ENCODE peak calls at places on chromosomes 13 and 19, in five cellular contexts. I, S, F, D and M are unnamed samples.

GRCh38 chr19:41424335-41425173 is 2.6 kb downstream of the B3GNT8 start:
- DNase-seq in I (no peak), S (no peak), F (no peak), D (no peak), M (no peak)

GRCh38 chr19:18697680-18698079 is 14.2 kb downstream of the CRTC1 start:
- DNase-seq in I (no peak), S (no peak), F (peak), D (no peak), M (peak)

GRCh38 chr13:23134542-23134941 is 46.2 kb upstream of the SGCG start:
- DNase-seq in I (no peak), S (no peak), F (no peak), D (no peak), M (no peak)

GRCh38 chr19:19627716-19628498 is at the start of gene LPAR2:
- DNase-seq in I (no peak), S (no peak), F (no peak), D (peak), M (peak)

GRCh38 chr13:94707400-94708021 is 4.8 kb downstream of the SOX21 start:
- DNase-seq in I (no peak), S (no peak), F (peak), D (peak), M (no peak)

GRCh38 chr13:109698779-109699178 is 87.6 kb downstream of the IRS2 start:
- DNase-seq in I (no peak), S (no peak), F (no peak), D (no peak), M (no peak)

GRCh38 chr13:85412448-85412847 is 386.8 kb downstream of the SLITRK6 start:
- DNase-seq in I (no peak), S (no peak), F (no peak), D (no peak), M (no peak)

GRCh38 chr13:37597477-37597876 is 1.1 kb downstream of the POSTN start:
- DNase-seq in I (no peak), S (no peak), F (no peak), D (no peak), M (no peak)

GRCh38 chr19:55472463-55472862 is 4.0 kb upstream of the ZNF628 start:
- DNase-seq in I (no peak), S (peak), F (no peak), D (no peak), M (no peak)

GRCh38 chr13:113846639-113847318 is 17.1 kb downstream of the GAS6 start:
- DNase-seq in I (no peak), S (no peak), F (no peak), D (no peak), M (no peak)

GRCh38 chr19:40605201-40605971 is 4.2 kb downstream of the LTBP4 start:
- DNase-seq in I (no peak), S (peak), F (peak), D (peak), M (peak)

GRCh38 chr19:6032827-6033226 is 54.9 kb upstream of the RANBP3 start:
- DNase-seq in I (no peak), S (no peak), F (no peak), D (no peak), M (no peak)

GRCh38 chr13:111187879-111188643 is 73.0 kb downstream of the ARHGEF7 start:
- DNase-seq in I (no peak), S (no peak), F (no peak), D (no peak), M (no peak)

GRCh38 chr19:5903054-5903501 is 512 bp downstream of the NDUFA11 start:
- DNase-seq in I (no peak), S (no peak), F (peak), D (no peak), M (no peak)

GRCh38 chr19:10061717-10062310 is 24.3 kb upstream of the SHFL start:
- DNase-seq in I (no peak), S (no peak), F (peak), D (no peak), M (peak)

GRCh38 chr13:113655358-113656014 is 2.5 kb downstream of the ATP4B start:
- DNase-seq in I (no peak), S (no peak), F (no peak), D (no peak), M (no peak)

GRCh38 chr19:53828531-53828930 is 4.4 kb upstream of the NLRP12 start:
- DNase-seq in I (no peak), S (no peak), F (no peak), D (no peak), M (no peak)

GRCh38 chr19:36215276-36216171 is 618 bp downstream of the ZNF146 start:
- DNase-seq in I (no peak), S (no peak), F (no peak), D (peak), M (no peak)

GRCh38 chr13:32211788-32212187 is 103.4 kb downstream of the ZAR1L start:
- DNase-seq in I (no peak), S (no peak), F (no peak), D (no peak), M (no peak)

GRCh38 chr13:32214073-32214472 is 101.1 kb downstream of the ZAR1L start:
- DNase-seq in I (no peak), S (no peak), F (no peak), D (no peak), M (no peak)

GRCh38 chr13:32210081-32210480 is 105.1 kb downstream of the ZAR1L start:
- DNase-seq in I (no peak), S (no peak), F (no peak), D (no peak), M (no peak)

GRCh38 chr13:32209670-32210069 is 105.5 kb downstream of the ZAR1L start:
- DNase-seq in I (no peak), S (no peak), F (no peak), D (no peak), M (no peak)

GRCh38 chr13:32212420-32212819 is 102.7 kb downstream of the ZAR1L start:
- DNase-seq in I (no peak), S (no peak), F (no peak), D (no peak), M (no peak)
- TF ChIP-seq JUND in I (no peak), S (no peak), F (no peak), D (no peak), M (no peak)

DNA sequence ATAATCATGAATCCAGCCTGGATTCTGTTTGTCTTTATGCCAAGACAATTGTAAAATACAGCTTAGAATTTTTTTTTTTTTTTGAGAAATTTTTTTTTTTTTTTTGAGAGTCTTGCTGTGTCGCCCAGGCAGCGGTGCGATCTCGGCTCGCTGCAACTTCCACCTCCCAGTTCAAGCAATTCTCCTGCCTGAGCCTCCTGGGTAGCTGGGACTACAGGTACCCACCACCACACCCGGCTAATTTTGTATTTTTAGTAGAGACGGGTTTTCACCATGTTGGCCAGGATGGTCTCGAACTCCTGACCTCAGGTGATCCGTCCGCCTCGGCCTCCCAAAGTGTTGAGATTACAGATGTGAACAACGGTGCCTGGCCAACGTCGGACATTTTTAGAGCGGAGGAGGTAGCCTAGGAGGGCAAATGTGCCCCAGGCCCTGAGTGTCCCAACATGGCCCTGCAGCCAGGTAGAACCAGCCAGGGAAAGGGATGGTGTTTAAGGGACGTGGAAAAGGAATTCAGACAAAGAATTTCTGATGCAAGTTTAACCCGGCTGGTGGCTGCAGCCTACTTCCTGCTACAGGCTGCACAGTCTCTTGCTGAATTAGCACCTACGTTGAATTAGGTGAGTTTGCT is 89.8 kb downstream of the GNG7 start:
- DNase-seq in I (no peak), S (no peak), F (no peak), D (no peak), M (no peak)
- TF ChIP-seq JUND in I (no peak), S (no peak), F (no peak), D (no peak), M (no peak)

DNA sequence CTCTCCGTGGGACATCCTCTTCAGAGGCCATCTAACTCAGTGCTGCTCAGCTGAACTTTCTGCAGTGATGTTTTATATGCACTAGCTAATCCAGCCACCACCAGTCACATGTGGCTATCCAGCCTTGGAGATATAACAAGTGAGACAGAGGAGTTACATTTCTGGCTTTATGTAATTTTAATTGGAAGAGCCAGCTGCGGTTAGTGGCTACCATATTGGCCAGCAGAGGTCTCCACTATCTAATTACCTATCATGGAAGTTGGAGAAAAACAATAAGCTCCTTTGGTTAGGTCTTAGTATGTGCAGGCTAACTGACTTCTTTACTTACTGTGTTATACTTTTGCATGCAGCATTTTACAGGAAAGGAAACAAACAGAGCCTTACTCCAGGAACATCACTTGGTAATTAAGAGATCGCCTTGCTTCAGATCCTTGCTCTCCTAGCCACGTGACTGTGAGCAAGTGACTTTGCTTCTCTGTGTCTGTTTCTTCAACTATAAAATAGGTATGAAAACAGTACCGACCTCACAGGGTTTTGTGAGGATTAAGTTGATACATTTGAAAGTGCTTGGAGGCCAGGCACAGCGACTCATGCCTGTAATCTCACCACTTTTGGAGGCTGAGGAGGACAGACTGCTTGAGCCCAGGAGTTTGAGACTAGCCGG is 1.6 kb upstream of the KLK10 start:
- DNase-seq in I (no peak), S (peak), F (peak), D (peak), M (peak)
- TF ChIP-seq JUND in I (no peak), S (no peak), F (peak), D (no peak), M (no peak)

DNA sequence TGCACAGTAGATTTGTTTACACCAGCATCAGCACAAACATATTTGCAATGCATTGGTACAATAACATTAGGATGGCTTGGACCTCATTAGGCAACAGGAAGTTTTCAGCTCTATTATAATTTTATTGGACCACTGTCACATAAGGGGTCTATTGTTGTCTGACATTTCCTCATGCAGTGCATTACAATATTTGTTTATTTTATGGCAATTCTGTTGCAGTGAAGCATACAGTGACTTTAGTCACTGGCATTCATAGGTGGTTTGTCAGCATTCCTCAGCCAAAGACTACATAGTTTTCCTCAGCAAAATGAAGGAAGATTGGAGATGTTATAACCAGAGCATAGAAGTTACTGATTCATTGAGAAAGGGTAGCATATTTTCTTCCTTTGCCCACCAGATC is 1732.9 kb downstream of the PCDH9 start:
- DNase-seq in I (no peak), S (no peak), F (no peak), D (no peak), M (no peak)
- TF ChIP-seq JUND in I (no peak), S (no peak), F (no peak), D (no peak), M (no peak)

DNA sequence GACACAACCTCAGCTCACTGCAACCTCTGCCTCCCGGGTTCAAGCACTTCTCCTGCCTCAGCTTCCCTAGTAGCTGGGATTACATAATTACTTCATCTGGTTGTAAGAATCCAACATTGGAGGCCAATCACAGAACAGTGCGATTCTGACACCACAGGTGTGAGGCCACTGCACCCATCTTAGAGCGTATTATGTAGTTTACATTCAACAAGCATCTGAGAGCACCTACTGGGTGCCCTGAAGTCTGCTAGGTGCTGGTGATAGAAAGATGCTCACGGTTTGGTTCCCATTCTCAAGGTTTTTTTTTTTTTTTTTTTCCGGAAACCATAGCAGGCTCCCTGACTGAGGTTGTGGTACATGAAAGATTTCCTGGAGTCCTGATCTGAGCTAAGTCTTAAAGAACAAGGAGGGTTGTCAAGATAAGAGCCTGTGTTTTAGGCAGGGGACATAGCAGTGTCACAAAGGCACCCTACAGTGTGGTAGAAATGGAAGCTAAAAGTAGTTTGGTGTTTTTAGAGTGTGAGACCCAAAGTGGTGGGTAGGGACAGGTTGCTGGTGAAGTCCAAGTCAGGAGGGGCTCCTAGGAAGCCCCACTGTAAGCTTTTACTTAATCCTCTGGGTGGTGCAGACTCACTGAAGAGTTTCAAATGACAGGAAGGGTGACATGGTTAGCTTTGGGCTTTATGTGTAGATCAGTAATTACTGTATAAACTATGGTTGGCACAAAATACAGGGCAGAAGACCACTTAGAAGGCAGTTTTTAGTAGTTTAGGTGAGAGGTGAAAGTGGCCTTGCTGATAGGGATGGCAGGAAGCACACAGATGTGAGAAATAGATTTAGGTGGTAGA is 15.2 kb downstream of the SAE1 start:
- DNase-seq in I (no peak), S (no peak), F (no peak), D (no peak), M (no peak)
- TF ChIP-seq JUND in I (no peak), S (no peak), F (no peak), D (no peak), M (no peak)

DNA sequence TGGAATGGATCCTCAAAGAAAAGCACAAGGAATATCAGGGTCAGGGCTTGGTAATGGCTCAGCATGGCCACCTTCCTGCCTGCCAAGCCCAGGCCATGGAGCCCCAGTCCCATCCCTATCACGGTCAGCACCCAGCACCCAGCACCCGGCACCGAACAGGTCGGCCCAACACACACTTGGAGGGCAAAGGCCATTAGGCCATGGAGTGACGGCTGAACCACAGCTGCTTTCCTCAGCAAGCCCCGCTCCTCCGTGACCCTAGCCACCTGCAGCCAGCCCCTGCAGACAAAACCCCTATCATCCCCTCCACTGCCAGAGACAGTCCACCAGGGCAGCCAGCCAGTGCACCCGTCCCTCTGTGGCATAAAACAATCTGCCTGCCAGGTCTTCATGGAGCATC is 20.6 kb downstream of the PEPD start:
- DNase-seq in I (no peak), S (no peak), F (no peak), D (no peak), M (no peak)
- TF ChIP-seq JUND in I (no peak), S (no peak), F (no peak), D (no peak), M (no peak)